ENCODE peak calls at places on chromosomes 7 and 10, in ten cellular contexts. One of them, this sample, is unnamed.

GRCh38 chr10:50594012-50594411 is 29.7 kb downstream of the SGMS1 start:
- DNase-seq in stimulated activated CD8-positive, alpha-beta memory T cell treated with anti-CD3 and anti-CD28 coated beads, Interleukin-12 subunit alpha, Interleukin-12 subunit beta, amount 100 ng/mL, for 1 hour: no peak
- DNase-seq in CMK: no peak
- DNase-seq in iris pigment epithelial cell: peak; percentile 92
- DNase-seq in NCI-H524 treated with DMSO at 0.1 percent for 48 hours: no peak
- DNase-seq in EL: peak; percentile 76
- DNase-seq in activated T-helper 9 cell treated with anti-CD3 and anti-CD28 coated beads, Interleukin-2, amount 50 U/mL, for 16 hours: no peak
- DNase-seq in NCI-H226: no peak
- DNase-seq in HL-60: no peak
- DNase-seq in effector CD8-positive, alpha-beta T cell: no peak
- DNase-seq in this sample: peak; percentile 43

GRCh38 chr7:78770422-78771410 is 682.8 kb downstream of the MAGI2 start:
- DNase-seq in stimulated activated CD8-positive, alpha-beta memory T cell treated with anti-CD3 and anti-CD28 coated beads, Interleukin-12 subunit alpha, Interleukin-12 subunit beta, amount 100 ng/mL, for 1 hour: no peak
- DNase-seq in CMK: no peak
- DNase-seq in iris pigment epithelial cell: peak; percentile 20
- DNase-seq in NCI-H524 treated with DMSO at 0.1 percent for 48 hours: peak; percentile 46
- DNase-seq in EL: peak; percentile 14
- DNase-seq in activated T-helper 9 cell treated with anti-CD3 and anti-CD28 coated beads, Interleukin-2, amount 50 U/mL, for 16 hours: no peak
- DNase-seq in NCI-H226: no peak
- DNase-seq in HL-60: no peak
- DNase-seq in effector CD8-positive, alpha-beta T cell: no peak
- DNase-seq in this sample: no peak

GRCh38 chr10:43390791-43391190 is 18.2 kb downstream of the HNRNPF start:
- DNase-seq in stimulated activated CD8-positive, alpha-beta memory T cell treated with anti-CD3 and anti-CD28 coated beads, Interleukin-12 subunit alpha, Interleukin-12 subunit beta, amount 100 ng/mL, for 1 hour: no peak
- DNase-seq in CMK: no peak
- DNase-seq in iris pigment epithelial cell: peak; percentile 49
- DNase-seq in NCI-H524 treated with DMSO at 0.1 percent for 48 hours: no peak
- DNase-seq in EL: peak; percentile 55
- DNase-seq in activated T-helper 9 cell treated with anti-CD3 and anti-CD28 coated beads, Interleukin-2, amount 50 U/mL, for 16 hours: no peak
- DNase-seq in NCI-H226: no peak
- DNase-seq in HL-60: peak; percentile 42
- DNase-seq in effector CD8-positive, alpha-beta T cell: no peak
- DNase-seq in this sample: no peak

GRCh38 chr7:35516498-35516897 is 178.4 kb downstream of the HERPUD2 start:
- DNase-seq in stimulated activated CD8-positive, alpha-beta memory T cell treated with anti-CD3 and anti-CD28 coated beads, Interleukin-12 subunit alpha, Interleukin-12 subunit beta, amount 100 ng/mL, for 1 hour: no peak
- DNase-seq in CMK: no peak
- DNase-seq in iris pigment epithelial cell: no peak
- DNase-seq in NCI-H524 treated with DMSO at 0.1 percent for 48 hours: no peak
- DNase-seq in EL: no peak
- DNase-seq in activated T-helper 9 cell treated with anti-CD3 and anti-CD28 coated beads, Interleukin-2, amount 50 U/mL, for 16 hours: no peak
- DNase-seq in NCI-H226: no peak
- DNase-seq in HL-60: no peak
- DNase-seq in effector CD8-positive, alpha-beta T cell: no peak
- DNase-seq in this sample: no peak

GRCh38 chr7:150999001-150999400 is 8.2 kb downstream of the NOS3 start:
- DNase-seq in stimulated activated CD8-positive, alpha-beta memory T cell treated with anti-CD3 and anti-CD28 coated beads, Interleukin-12 subunit alpha, Interleukin-12 subunit beta, amount 100 ng/mL, for 1 hour: no peak
- DNase-seq in CMK: no peak
- DNase-seq in iris pigment epithelial cell: no peak
- DNase-seq in NCI-H524 treated with DMSO at 0.1 percent for 48 hours: no peak
- DNase-seq in EL: no peak
- DNase-seq in activated T-helper 9 cell treated with anti-CD3 and anti-CD28 coated beads, Interleukin-2, amount 50 U/mL, for 16 hours: no peak
- DNase-seq in NCI-H226: no peak
- DNase-seq in HL-60: no peak
- DNase-seq in effector CD8-positive, alpha-beta T cell: no peak
- DNase-seq in this sample: no peak

GRCh38 chr7:54846272-54846671 is 87.3 kb upstream of the SEC61G start:
- DNase-seq in stimulated activated CD8-positive, alpha-beta memory T cell treated with anti-CD3 and anti-CD28 coated beads, Interleukin-12 subunit alpha, Interleukin-12 subunit beta, amount 100 ng/mL, for 1 hour: no peak
- DNase-seq in CMK: no peak
- DNase-seq in iris pigment epithelial cell: peak; percentile 57
- DNase-seq in NCI-H524 treated with DMSO at 0.1 percent for 48 hours: no peak
- DNase-seq in EL: no peak
- DNase-seq in activated T-helper 9 cell treated with anti-CD3 and anti-CD28 coated beads, Interleukin-2, amount 50 U/mL, for 16 hours: no peak
- DNase-seq in NCI-H226: no peak
- DNase-seq in HL-60: no peak
- DNase-seq in effector CD8-positive, alpha-beta T cell: no peak
- DNase-seq in this sample: peak; percentile 28

GRCh38 chr7:4803397-4804241 is 28.2 kb downstream of the AP5Z1 start:
- DNase-seq in stimulated activated CD8-positive, alpha-beta memory T cell treated with anti-CD3 and anti-CD28 coated beads, Interleukin-12 subunit alpha, Interleukin-12 subunit beta, amount 100 ng/mL, for 1 hour: no peak
- DNase-seq in CMK: no peak
- DNase-seq in iris pigment epithelial cell: no peak
- DNase-seq in NCI-H524 treated with DMSO at 0.1 percent for 48 hours: no peak
- DNase-seq in EL: no peak
- DNase-seq in activated T-helper 9 cell treated with anti-CD3 and anti-CD28 coated beads, Interleukin-2, amount 50 U/mL, for 16 hours: no peak
- DNase-seq in NCI-H226: no peak
- DNase-seq in HL-60: no peak
- DNase-seq in effector CD8-positive, alpha-beta T cell: no peak
- DNase-seq in this sample: no peak

GRCh38 chr7:137484326-137484725 is 140.8 kb upstream of the PTN start:
- DNase-seq in stimulated activated CD8-positive, alpha-beta memory T cell treated with anti-CD3 and anti-CD28 coated beads, Interleukin-12 subunit alpha, Interleukin-12 subunit beta, amount 100 ng/mL, for 1 hour: no peak
- DNase-seq in CMK: no peak
- DNase-seq in iris pigment epithelial cell: no peak
- DNase-seq in NCI-H524 treated with DMSO at 0.1 percent for 48 hours: no peak
- DNase-seq in EL: no peak
- DNase-seq in activated T-helper 9 cell treated with anti-CD3 and anti-CD28 coated beads, Interleukin-2, amount 50 U/mL, for 16 hours: no peak
- DNase-seq in NCI-H226: no peak
- DNase-seq in HL-60: no peak
- DNase-seq in effector CD8-positive, alpha-beta T cell: no peak
- DNase-seq in this sample: no peak

GRCh38 chr10:70679498-70679897 is 7.2 kb downstream of the ADAMTS14 start:
- DNase-seq in stimulated activated CD8-positive, alpha-beta memory T cell treated with anti-CD3 and anti-CD28 coated beads, Interleukin-12 subunit alpha, Interleukin-12 subunit beta, amount 100 ng/mL, for 1 hour: no peak
- DNase-seq in CMK: no peak
- DNase-seq in iris pigment epithelial cell: peak; percentile 56
- DNase-seq in NCI-H524 treated with DMSO at 0.1 percent for 48 hours: peak; percentile 26
- DNase-seq in EL: peak; percentile 81
- DNase-seq in activated T-helper 9 cell treated with anti-CD3 and anti-CD28 coated beads, Interleukin-2, amount 50 U/mL, for 16 hours: no peak
- DNase-seq in NCI-H226: no peak
- DNase-seq in HL-60: no peak
- DNase-seq in effector CD8-positive, alpha-beta T cell: no peak
- DNase-seq in this sample: no peak

GRCh38 chr10:77974396-77975074 is 48.0 kb upstream of the DLG5 start:
- DNase-seq in stimulated activated CD8-positive, alpha-beta memory T cell treated with anti-CD3 and anti-CD28 coated beads, Interleukin-12 subunit alpha, Interleukin-12 subunit beta, amount 100 ng/mL, for 1 hour: no peak
- DNase-seq in CMK: no peak
- DNase-seq in iris pigment epithelial cell: peak; percentile 74
- DNase-seq in NCI-H524 treated with DMSO at 0.1 percent for 48 hours: no peak
- DNase-seq in EL: peak; percentile 25
- DNase-seq in activated T-helper 9 cell treated with anti-CD3 and anti-CD28 coated beads, Interleukin-2, amount 50 U/mL, for 16 hours: no peak
- DNase-seq in NCI-H226: no peak
- DNase-seq in HL-60: no peak
- DNase-seq in effector CD8-positive, alpha-beta T cell: no peak
- DNase-seq in this sample: peak; percentile 34

GRCh38 chr7:151687523-151688235 is 168.0 kb upstream of the RHEB start:
- DNase-seq in stimulated activated CD8-positive, alpha-beta memory T cell treated with anti-CD3 and anti-CD28 coated beads, Interleukin-12 subunit alpha, Interleukin-12 subunit beta, amount 100 ng/mL, for 1 hour: no peak
- DNase-seq in CMK: no peak
- DNase-seq in iris pigment epithelial cell: peak; percentile 98
- DNase-seq in NCI-H524 treated with DMSO at 0.1 percent for 48 hours: no peak
- DNase-seq in EL: peak; percentile 99
- DNase-seq in activated T-helper 9 cell treated with anti-CD3 and anti-CD28 coated beads, Interleukin-2, amount 50 U/mL, for 16 hours: no peak
- DNase-seq in NCI-H226: peak; percentile 100
- DNase-seq in HL-60: no peak
- DNase-seq in effector CD8-positive, alpha-beta T cell: no peak
- DNase-seq in this sample: peak; percentile 96

GRCh38 chr7:44891791-44892190 is 6.5 kb upstream of the PURB start:
- DNase-seq in stimulated activated CD8-positive, alpha-beta memory T cell treated with anti-CD3 and anti-CD28 coated beads, Interleukin-12 subunit alpha, Interleukin-12 subunit beta, amount 100 ng/mL, for 1 hour: no peak
- DNase-seq in CMK: no peak
- DNase-seq in iris pigment epithelial cell: no peak
- DNase-seq in NCI-H524 treated with DMSO at 0.1 percent for 48 hours: no peak
- DNase-seq in EL: no peak
- DNase-seq in activated T-helper 9 cell treated with anti-CD3 and anti-CD28 coated beads, Interleukin-2, amount 50 U/mL, for 16 hours: no peak
- DNase-seq in NCI-H226: no peak
- DNase-seq in HL-60: no peak
- DNase-seq in effector CD8-positive, alpha-beta T cell: no peak
- DNase-seq in this sample: no peak

GRCh38 chr10:95364342-95364741 is 73.5 kb upstream of the PDLIM1 start:
- DNase-seq in stimulated activated CD8-positive, alpha-beta memory T cell treated with anti-CD3 and anti-CD28 coated beads, Interleukin-12 subunit alpha, Interleukin-12 subunit beta, amount 100 ng/mL, for 1 hour: no peak
- DNase-seq in CMK: no peak
- DNase-seq in iris pigment epithelial cell: no peak
- DNase-seq in NCI-H524 treated with DMSO at 0.1 percent for 48 hours: no peak
- DNase-seq in EL: no peak
- DNase-seq in activated T-helper 9 cell treated with anti-CD3 and anti-CD28 coated beads, Interleukin-2, amount 50 U/mL, for 16 hours: no peak
- DNase-seq in NCI-H226: no peak
- DNase-seq in HL-60: no peak
- DNase-seq in effector CD8-positive, alpha-beta T cell: no peak
- DNase-seq in this sample: no peak

GRCh38 chr7:155471728-155472127 is 13.8 kb downstream of the EN2 start:
- DNase-seq in stimulated activated CD8-positive, alpha-beta memory T cell treated with anti-CD3 and anti-CD28 coated beads, Interleukin-12 subunit alpha, Interleukin-12 subunit beta, amount 100 ng/mL, for 1 hour: no peak
- DNase-seq in CMK: no peak
- DNase-seq in iris pigment epithelial cell: no peak
- DNase-seq in NCI-H524 treated with DMSO at 0.1 percent for 48 hours: no peak
- DNase-seq in EL: no peak
- DNase-seq in activated T-helper 9 cell treated with anti-CD3 and anti-CD28 coated beads, Interleukin-2, amount 50 U/mL, for 16 hours: no peak
- DNase-seq in NCI-H226: no peak
- DNase-seq in HL-60: no peak
- DNase-seq in effector CD8-positive, alpha-beta T cell: no peak
- DNase-seq in this sample: no peak

GRCh38 chr7:2158331-2159175 is 74.2 kb downstream of the MAD1L1 start:
- DNase-seq in stimulated activated CD8-positive, alpha-beta memory T cell treated with anti-CD3 and anti-CD28 coated beads, Interleukin-12 subunit alpha, Interleukin-12 subunit beta, amount 100 ng/mL, for 1 hour: no peak
- DNase-seq in CMK: no peak
- DNase-seq in iris pigment epithelial cell: no peak
- DNase-seq in NCI-H524 treated with DMSO at 0.1 percent for 48 hours: no peak
- DNase-seq in EL: no peak
- DNase-seq in activated T-helper 9 cell treated with anti-CD3 and anti-CD28 coated beads, Interleukin-2, amount 50 U/mL, for 16 hours: no peak
- DNase-seq in NCI-H226: no peak
- DNase-seq in HL-60: no peak
- DNase-seq in effector CD8-positive, alpha-beta T cell: no peak
- DNase-seq in this sample: no peak

GRCh38 chr7:142459557-142459963 is 201.7 kb upstream of the PRSS58 start:
- DNase-seq in stimulated activated CD8-positive, alpha-beta memory T cell treated with anti-CD3 and anti-CD28 coated beads, Interleukin-12 subunit alpha, Interleukin-12 subunit beta, amount 100 ng/mL, for 1 hour: no peak
- DNase-seq in CMK: no peak
- DNase-seq in iris pigment epithelial cell: peak; percentile 79
- DNase-seq in NCI-H524 treated with DMSO at 0.1 percent for 48 hours: peak; percentile 16
- DNase-seq in EL: peak; percentile 84
- DNase-seq in activated T-helper 9 cell treated with anti-CD3 and anti-CD28 coated beads, Interleukin-2, amount 50 U/mL, for 16 hours: no peak
- DNase-seq in NCI-H226: no peak
- DNase-seq in HL-60: no peak
- DNase-seq in effector CD8-positive, alpha-beta T cell: no peak
- DNase-seq in this sample: peak; percentile 77

GRCh38 chr7:40721344-40721949 is 586.6 kb downstream of the SUGCT start:
- DNase-seq in stimulated activated CD8-positive, alpha-beta memory T cell treated with anti-CD3 and anti-CD28 coated beads, Interleukin-12 subunit alpha, Interleukin-12 subunit beta, amount 100 ng/mL, for 1 hour: no peak
- DNase-seq in CMK: no peak
- DNase-seq in iris pigment epithelial cell: peak; percentile 36
- DNase-seq in NCI-H524 treated with DMSO at 0.1 percent for 48 hours: peak; percentile 37
- DNase-seq in EL: peak; percentile 7
- DNase-seq in activated T-helper 9 cell treated with anti-CD3 and anti-CD28 coated beads, Interleukin-2, amount 50 U/mL, for 16 hours: no peak
- DNase-seq in NCI-H226: no peak
- DNase-seq in HL-60: no peak
- DNase-seq in effector CD8-positive, alpha-beta T cell: no peak
- DNase-seq in this sample: no peak